ENCODE peak calls at places on chromosomes 1 and 21, in six cellular contexts. P, H, E, A, U and S are unnamed samples.

GRCh38 chr1:211259596-211260126 is 495 bp downstream of the RCOR3 start:
- DNase-seq in U (no peak), P (peak), E (peak), H (peak), A (peak), S (no peak)

GRCh38 chr21:17554619-17555472 is 42.0 kb downstream of the CXADR start:
- DNase-seq in A (no peak), H (no peak), U (peak), P (peak), E (peak), S (no peak)

GRCh38 chr1:6001992-6002576 is 9.9 kb upstream of the NPHP4 start:
- DNase-seq in P (no peak), A (no peak), U (no peak), E (no peak), H (no peak), S (no peak)

GRCh38 chr1:111441573-111442192 is 7.4 kb downstream of the WDR77 start:
- DNase-seq in A (peak), H (peak), E (peak), U (peak), P (peak), S (no peak)

GRCh38 chr1:27563407-27564263 is 40.3 kb downstream of the AHDC1 start:
- DNase-seq in P (peak), H (no peak), A (peak), U (peak), E (peak), S (no peak)

GRCh38 chr1:212607206-212607923 is 1.2 kb upstream of the ATF3 start:
- DNase-seq in E (no peak), A (no peak), H (no peak), U (no peak), P (no peak), S (no peak)

GRCh38 chr1:234589854-234590620 is 19.9 kb downstream of the IRF2BP2 start:
- DNase-seq in U (no peak), H (no peak), P (peak), E (peak), A (no peak), S (no peak)

GRCh38 chr1:52636701-52637695 is 4.0 kb downstream of the SHISAL2A start:
- DNase-seq in E (no peak), H (peak), P (no peak), U (no peak), A (no peak), S (no peak)

GRCh38 chr1:2334883-2335534 is 56.3 kb downstream of the MORN1 start:
- DNase-seq in U (no peak), A (no peak), H (no peak), P (no peak), E (no peak), S (no peak)

GRCh38 chr1:2335721-2336475 is 55.5 kb downstream of the MORN1 start:
- DNase-seq in U (no peak), P (no peak), H (no peak), E (no peak), A (no peak), S (no peak)

GRCh38 chr1:2337501-2337900 is 53.9 kb downstream of the MORN1 start:
- DNase-seq in H (no peak), A (no peak), P (no peak), U (no peak), E (no peak), S (no peak)

GRCh38 chr1:2336499-2336898 is 54.9 kb downstream of the MORN1 start:
- DNase-seq in H (no peak), A (no peak), U (no peak), P (no peak), E (no peak), S (no peak)

DNA sequence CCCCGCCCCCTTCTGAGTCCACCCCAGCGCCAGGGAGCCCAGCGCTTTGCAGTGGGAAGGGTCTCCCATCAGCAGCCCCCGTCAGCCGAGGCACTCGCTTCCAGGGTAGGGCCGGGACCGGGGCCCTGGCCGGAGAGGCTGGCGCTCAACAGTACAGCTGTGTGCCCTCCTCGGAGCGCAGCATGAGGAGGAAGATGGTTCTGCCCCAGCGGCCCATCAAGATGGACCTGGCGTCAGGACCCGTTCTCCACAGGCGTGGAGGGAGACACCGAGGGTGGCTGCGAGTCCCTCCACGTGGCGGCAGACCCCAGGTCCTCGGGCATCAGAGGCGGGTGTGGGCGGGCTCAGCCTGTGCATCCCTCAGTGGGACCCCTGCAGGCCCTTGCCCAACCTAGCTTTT is 54.3 kb downstream of the MORN1 start:
- DNase-seq in P (no peak), E (no peak), U (no peak), A (no peak), H (no peak), S (no peak)
- H2AFZ ChIP-seq in P (no peak), E (no peak), U (no peak), A (no peak), H (no peak), S (no peak)

GRCh38 chr1:189673223-189673622 is 804.4 kb downstream of the BRINP3 start:
- DNase-seq in P (no peak), H (no peak), E (no peak), U (no peak), A (no peak), S (no peak)

DNA sequence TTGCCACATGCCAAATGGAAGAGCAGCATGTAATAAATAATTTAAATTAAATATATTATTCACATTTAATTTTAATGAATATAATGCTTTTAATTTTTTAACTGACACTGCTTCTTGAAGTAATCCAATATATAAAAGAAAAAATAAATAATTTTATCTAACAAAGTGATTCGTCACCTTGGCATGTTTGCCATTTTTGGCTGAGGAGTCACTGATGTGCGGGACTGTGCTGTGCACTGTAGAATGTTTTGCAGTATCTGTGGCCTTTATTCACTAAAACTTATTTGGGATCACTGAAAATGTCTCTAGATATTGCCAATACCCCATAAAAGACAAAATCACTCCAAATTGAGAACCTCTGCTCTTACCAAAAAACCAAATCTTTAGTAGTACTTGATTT is 807.8 kb downstream of the BRINP3 start:
- DNase-seq in U (peak), H (no peak), P (no peak), A (no peak), E (no peak), S (no peak)
- H2AFZ ChIP-seq in U (no peak), H (no peak), P (no peak), A (no peak), E (no peak), S (no peak)

DNA sequence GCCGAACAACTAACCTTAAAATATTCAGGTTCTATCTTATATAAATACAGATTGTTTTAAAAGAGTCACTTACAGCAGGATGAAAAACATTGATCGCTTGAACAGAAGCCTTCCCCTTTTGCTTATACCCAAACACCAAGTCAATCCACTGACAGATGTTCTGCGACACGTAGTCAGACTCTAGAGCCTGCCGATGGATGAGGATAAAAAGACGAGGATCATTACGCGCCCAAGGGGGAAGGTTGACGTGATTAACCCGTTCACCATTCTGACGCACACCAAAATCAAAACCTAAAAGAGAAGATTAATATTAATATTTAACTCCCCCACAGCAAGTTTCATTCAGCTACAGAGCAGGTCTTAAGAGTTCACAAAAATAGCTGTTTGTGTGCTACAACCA is 59.4 kb upstream of the GNG4 start:
- DNase-seq in E (no peak), H (no peak), P (no peak), A (no peak), U (no peak), S (no peak)
- H2AFZ ChIP-seq in E (no peak), H (no peak), P (no peak), A (no peak), U (no peak), S (no peak)

GRCh38 chr1:92424376-92424775 is 62.3 kb downstream of the GFI1 start:
- DNase-seq in E (no peak), A (no peak), H (no peak), U (no peak), P (no peak), S (no peak)

GRCh38 chr1:92425617-92426016 is 61.1 kb downstream of the GFI1 start:
- DNase-seq in H (no peak), E (no peak), U (no peak), P (no peak), A (no peak), S (no peak)

GRCh38 chr1:92419642-92420041 is 67.1 kb downstream of the GFI1 start:
- DNase-seq in E (no peak), H (no peak), P (no peak), U (no peak), A (no peak), S (no peak)
- H2AFZ ChIP-seq in E (no peak), H (no peak), P (no peak), U (no peak), A (no peak), S (no peak)